ENCODE peak calls at places on chromosomes 7 and 10, in five cellular contexts. One of them, this sample, is unnamed.

GRCh38 chr10:90859321-90859751 is 1.5 kb upstream of the HTR7 start:
- DNase-seq in body of pancreas: no peak
- DNase-seq in epithelial cell of esophagus: peak; percentile 91
- DNase-seq in A549: no peak
- DNase-seq in cardiac fibroblast: peak; percentile 86
- DNase-seq in this sample: no peak

GRCh38 chr7:39811161-39811614 is 138.9 kb upstream of the CDK13 start:
- DNase-seq in A549: peak; percentile 35
- DNase-seq in body of pancreas: no peak
- DNase-seq in epithelial cell of esophagus: peak; percentile 77
- DNase-seq in cardiac fibroblast: peak; percentile 44
- DNase-seq in this sample: no peak

GRCh38 chr10:23818484-23818883 is 379.6 kb downstream of the OTUD1 start:
- DNase-seq in body of pancreas: no peak
- DNase-seq in A549: no peak
- DNase-seq in epithelial cell of esophagus: no peak
- DNase-seq in cardiac fibroblast: no peak
- DNase-seq in this sample: no peak

GRCh38 chr7:6496842-6497636 is 49.3 kb upstream of the DAGLB start:
- DNase-seq in epithelial cell of esophagus: peak; percentile 21
- DNase-seq in A549: no peak
- DNase-seq in body of pancreas: peak; percentile 42
- DNase-seq in cardiac fibroblast: no peak
- DNase-seq in this sample: no peak

GRCh38 chr10:49144021-49144720 is 10.3 kb upstream of the FAM170B start:
- DNase-seq in A549: no peak
- DNase-seq in body of pancreas: no peak
- DNase-seq in epithelial cell of esophagus: no peak
- DNase-seq in cardiac fibroblast: no peak
- DNase-seq in this sample: no peak

GRCh38 chr7:108384721-108385483 is 71.3 kb downstream of the NRCAM start:
- DNase-seq in cardiac fibroblast: no peak
- DNase-seq in A549: peak; percentile 24
- DNase-seq in body of pancreas: no peak
- DNase-seq in epithelial cell of esophagus: peak; percentile 20
- DNase-seq in this sample: no peak

GRCh38 chr7:130875265-130875741 is 141.3 kb upstream of the KLF14 start:
- DNase-seq in body of pancreas: peak; percentile 73
- DNase-seq in cardiac fibroblast: peak; percentile 56
- DNase-seq in A549: peak; percentile 78
- DNase-seq in epithelial cell of esophagus: peak; percentile 67
- DNase-seq in this sample: no peak

GRCh38 chr7:158109364-158110033 is 478.1 kb downstream of the PTPRN2 start:
- DNase-seq in body of pancreas: no peak
- DNase-seq in A549: peak; percentile 12
- DNase-seq in epithelial cell of esophagus: no peak
- DNase-seq in cardiac fibroblast: peak; percentile 9
- DNase-seq in this sample: no peak

GRCh38 chr10:56633876-56634452 is 272.9 kb upstream of the ZWINT start:
- DNase-seq in A549: no peak
- DNase-seq in epithelial cell of esophagus: no peak
- DNase-seq in body of pancreas: no peak
- DNase-seq in cardiac fibroblast: no peak
- DNase-seq in this sample: no peak

GRCh38 chr7:2701832-2702593 is 14.0 kb downstream of the AMZ1 start:
- DNase-seq in A549: no peak
- DNase-seq in body of pancreas: peak; percentile 29
- DNase-seq in epithelial cell of esophagus: no peak
- DNase-seq in cardiac fibroblast: peak; percentile 37
- DNase-seq in this sample: no peak

GRCh38 chr10:118662228-118663035 is 67.0 kb upstream of the PRLHR start:
- DNase-seq in body of pancreas: no peak
- DNase-seq in epithelial cell of esophagus: no peak
- DNase-seq in cardiac fibroblast: no peak
- DNase-seq in A549: no peak
- DNase-seq in this sample: no peak

GRCh38 chr10:129579228-129579627 is 112.2 kb downstream of the MGMT start:
- DNase-seq in cardiac fibroblast: no peak
- DNase-seq in epithelial cell of esophagus: no peak
- DNase-seq in body of pancreas: no peak
- DNase-seq in A549: no peak
- DNase-seq in this sample: no peak

GRCh38 chr10:13439771-13440708 is 88.8 kb downstream of the BEND7 start:
- DNase-seq in body of pancreas: peak; percentile 70
- DNase-seq in A549: peak; percentile 32
- DNase-seq in cardiac fibroblast: peak; percentile 40
- DNase-seq in epithelial cell of esophagus: peak; percentile 49
- DNase-seq in this sample: peak; percentile 65

GRCh38 chr10:13441476-13441875 is 87.3 kb downstream of the BEND7 start:
- DNase-seq in epithelial cell of esophagus: no peak
- DNase-seq in A549: no peak
- DNase-seq in cardiac fibroblast: no peak
- DNase-seq in body of pancreas: no peak
- DNase-seq in this sample: no peak

GRCh38 chr10:13437026-13437555 is 89.0 kb upstream of the SEPHS1 start:
- DNase-seq in body of pancreas: no peak
- DNase-seq in epithelial cell of esophagus: no peak
- DNase-seq in cardiac fibroblast: no peak
- DNase-seq in A549: no peak
- DNase-seq in this sample: no peak

GRCh38 chr10:13439313-13439712 is 89.5 kb downstream of the BEND7 start:
- DNase-seq in cardiac fibroblast: no peak
- DNase-seq in epithelial cell of esophagus: no peak
- DNase-seq in body of pancreas: no peak
- DNase-seq in A549: no peak
- DNase-seq in this sample: no peak

GRCh38 chr10:13440709-13441061 is 88.1 kb downstream of the BEND7 start:
- DNase-seq in cardiac fibroblast: no peak
- DNase-seq in A549: no peak
- DNase-seq in body of pancreas: no peak
- DNase-seq in epithelial cell of esophagus: no peak
- DNase-seq in this sample: no peak
- TF ChIP-seq CTCF in cardiac fibroblast: no peak
- TF ChIP-seq CTCF in A549: peak; percentile 13
- TF ChIP-seq CTCF in body of pancreas: no peak
- TF ChIP-seq CTCF in epithelial cell of esophagus: no peak
- TF ChIP-seq CTCF in this sample: no peak

GRCh38 chr7:142908921-142909870 is 23.7 kb upstream of the TRPV6 start:
- DNase-seq in cardiac fibroblast: peak; percentile 3
- DNase-seq in body of pancreas: peak; percentile 50
- DNase-seq in epithelial cell of esophagus: no peak
- DNase-seq in A549: peak; percentile 31
- DNase-seq in this sample: no peak
- TF ChIP-seq CTCF in cardiac fibroblast: peak; percentile 7
- TF ChIP-seq CTCF in body of pancreas: peak; percentile 38
- TF ChIP-seq CTCF in epithelial cell of esophagus: peak; percentile 9
- TF ChIP-seq CTCF in A549: peak; percentile 34
- TF ChIP-seq CTCF in this sample: no peak

GRCh38 chr10:124598196-124598595 is 136.6 kb downstream of the LHPP start:
- DNase-seq in cardiac fibroblast: no peak
- DNase-seq in A549: no peak
- DNase-seq in epithelial cell of esophagus: no peak
- DNase-seq in body of pancreas: no peak
- DNase-seq in this sample: no peak

GRCh38 chr10:124596914-124597676 is 135.5 kb downstream of the LHPP start:
- DNase-seq in body of pancreas: no peak
- DNase-seq in cardiac fibroblast: no peak
- DNase-seq in epithelial cell of esophagus: no peak
- DNase-seq in A549: no peak
- DNase-seq in this sample: peak; percentile 20

GRCh38 chr10:124598773-124599587 is 137.4 kb downstream of the LHPP start:
- DNase-seq in body of pancreas: no peak
- DNase-seq in epithelial cell of esophagus: no peak
- DNase-seq in A549: no peak
- DNase-seq in cardiac fibroblast: no peak
- DNase-seq in this sample: peak; percentile 18

GRCh38 chr10:124596116-124596785 is 134.6 kb downstream of the LHPP start:
- DNase-seq in cardiac fibroblast: no peak
- DNase-seq in epithelial cell of esophagus: no peak
- DNase-seq in A549: no peak
- DNase-seq in body of pancreas: no peak
- DNase-seq in this sample: peak; percentile 12

DNA sequence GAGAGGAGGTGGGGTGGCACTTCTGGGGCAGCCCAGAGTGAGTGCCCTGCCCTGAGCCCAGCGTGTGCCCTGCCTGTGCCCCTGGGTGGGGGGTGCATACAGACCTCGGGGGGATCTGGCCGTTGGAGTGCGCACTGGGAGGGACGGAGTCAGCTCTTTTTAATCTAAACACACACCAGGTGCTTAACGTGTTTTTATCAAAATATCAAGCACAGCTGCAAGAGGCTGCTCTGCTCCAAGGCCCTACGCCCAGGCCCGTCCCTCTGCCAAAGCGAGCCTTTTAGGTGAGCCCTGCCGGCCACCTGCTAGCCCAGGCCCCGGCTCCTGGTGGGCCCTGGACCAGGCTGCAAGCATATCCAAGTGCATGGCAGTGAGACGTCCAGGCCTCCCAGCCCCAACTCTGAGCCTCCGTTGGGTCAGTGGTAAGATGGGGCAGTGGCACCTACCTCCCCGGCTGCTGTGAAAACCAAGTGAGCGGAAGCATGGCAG is 136.1 kb downstream of the LHPP start:
- DNase-seq in A549: no peak
- DNase-seq in cardiac fibroblast: no peak
- DNase-seq in body of pancreas: no peak
- DNase-seq in epithelial cell of esophagus: no peak
- DNase-seq in this sample: peak; percentile 28
- TF ChIP-seq CTCF in A549: no peak
- TF ChIP-seq CTCF in cardiac fibroblast: no peak
- TF ChIP-seq CTCF in body of pancreas: no peak
- TF ChIP-seq CTCF in epithelial cell of esophagus: no peak
- TF ChIP-seq CTCF in this sample: no peak

GRCh38 chr10:78211476-78212110 is 177.9 kb downstream of the RPS24 start:
- DNase-seq in body of pancreas: no peak
- DNase-seq in A549: peak; percentile 54
- DNase-seq in epithelial cell of esophagus: peak; percentile 44
- DNase-seq in cardiac fibroblast: peak; percentile 62
- DNase-seq in this sample: no peak
- TF ChIP-seq CTCF in body of pancreas: peak; percentile 33
- TF ChIP-seq CTCF in A549: peak; percentile 74
- TF ChIP-seq CTCF in epithelial cell of esophagus: peak; percentile 61
- TF ChIP-seq CTCF in cardiac fibroblast: peak; percentile 65
- TF ChIP-seq CTCF in this sample: no peak

GRCh38 chr7:11379641-11380040 is 406.0 kb downstream of the PHF14 start:
- DNase-seq in cardiac fibroblast: no peak
- DNase-seq in body of pancreas: no peak
- DNase-seq in epithelial cell of esophagus: no peak
- DNase-seq in A549: no peak
- DNase-seq in this sample: no peak
- TF ChIP-seq CTCF in cardiac fibroblast: no peak
- TF ChIP-seq CTCF in body of pancreas: no peak
- TF ChIP-seq CTCF in epithelial cell of esophagus: no peak
- TF ChIP-seq CTCF in A549: no peak
- TF ChIP-seq CTCF in this sample: no peak

GRCh38 chr10:125694874-125695273 is 11.9 kb upstream of the TEX36 start:
- DNase-seq in cardiac fibroblast: peak; percentile 56
- DNase-seq in body of pancreas: no peak
- DNase-seq in epithelial cell of esophagus: peak; percentile 37
- DNase-seq in A549: peak; percentile 71
- DNase-seq in this sample: no peak
- TF ChIP-seq CTCF in cardiac fibroblast: no peak
- TF ChIP-seq CTCF in body of pancreas: no peak
- TF ChIP-seq CTCF in epithelial cell of esophagus: no peak
- TF ChIP-seq CTCF in A549: no peak
- TF ChIP-seq CTCF in this sample: no peak

GRCh38 chr7:129334473-129334872 is 99.8 kb upstream of the STRIP2 start:
- DNase-seq in body of pancreas: no peak
- DNase-seq in epithelial cell of esophagus: no peak
- DNase-seq in cardiac fibroblast: no peak
- DNase-seq in A549: no peak
- DNase-seq in this sample: no peak
- TF ChIP-seq CTCF in body of pancreas: no peak
- TF ChIP-seq CTCF in epithelial cell of esophagus: peak; percentile 11
- TF ChIP-seq CTCF in cardiac fibroblast: no peak
- TF ChIP-seq CTCF in A549: no peak
- TF ChIP-seq CTCF in this sample: no peak

GRCh38 chr7:49166441-49166840 is 242.1 kb downstream of the CDC14C start:
- DNase-seq in body of pancreas: no peak
- DNase-seq in cardiac fibroblast: peak; percentile 3
- DNase-seq in epithelial cell of esophagus: peak; percentile 17
- DNase-seq in A549: peak; percentile 15
- DNase-seq in this sample: no peak
- TF ChIP-seq CTCF in body of pancreas: no peak
- TF ChIP-seq CTCF in cardiac fibroblast: no peak
- TF ChIP-seq CTCF in epithelial cell of esophagus: no peak
- TF ChIP-seq CTCF in A549: no peak
- TF ChIP-seq CTCF in this sample: no peak

GRCh38 chr10:43890124-43890523 is 241.4 kb upstream of the ZNF32 start:
- DNase-seq in epithelial cell of esophagus: no peak
- DNase-seq in cardiac fibroblast: peak; percentile 89
- DNase-seq in body of pancreas: no peak
- DNase-seq in A549: no peak
- DNase-seq in this sample: no peak

GRCh38 chr10:43892062-43892765 is 243.5 kb upstream of the ZNF32 start:
- DNase-seq in A549: no peak
- DNase-seq in cardiac fibroblast: peak; percentile 78
- DNase-seq in body of pancreas: no peak
- DNase-seq in epithelial cell of esophagus: no peak
- DNase-seq in this sample: no peak

GRCh38 chr10:43885842-43886241 is 237.2 kb upstream of the ZNF32 start:
- DNase-seq in cardiac fibroblast: no peak
- DNase-seq in A549: no peak
- DNase-seq in body of pancreas: peak; percentile 55
- DNase-seq in epithelial cell of esophagus: no peak
- DNase-seq in this sample: no peak

GRCh38 chr10:43888551-43888950 is 239.9 kb upstream of the ZNF32 start:
- DNase-seq in cardiac fibroblast: peak; percentile 90
- DNase-seq in epithelial cell of esophagus: no peak
- DNase-seq in body of pancreas: no peak
- DNase-seq in A549: no peak
- DNase-seq in this sample: no peak

GRCh38 chr10:43891241-43891640 is 242.6 kb upstream of the ZNF32 start:
- DNase-seq in A549: no peak
- DNase-seq in cardiac fibroblast: no peak
- DNase-seq in epithelial cell of esophagus: no peak
- DNase-seq in body of pancreas: no peak
- DNase-seq in this sample: no peak
- TF ChIP-seq CTCF in A549: no peak
- TF ChIP-seq CTCF in cardiac fibroblast: no peak
- TF ChIP-seq CTCF in epithelial cell of esophagus: no peak
- TF ChIP-seq CTCF in body of pancreas: no peak
- TF ChIP-seq CTCF in this sample: no peak

This sample was measured in activated B cell treated with CpG ODN at 0.5 μM for 24 hours.